ENCODE peak calls at places on chromosomes 3 and 15, in seven cellular contexts. One of them, this sample, is unnamed.

GRCh38 chr15:51401872-51402517 is 60.5 kb downstream of the GLDN start:
- DNase-seq in breast epithelium: no peak
- DNase-seq in A549: peak; percentile 80
- DNase-seq in sigmoid colon: no peak
- DNase-seq in testis: peak; percentile 54
- DNase-seq in heart left ventricle: peak; percentile 29
- DNase-seq in suprapubic skin: no peak
- DNase-seq in this sample: peak; percentile 23

GRCh38 chr3:134066539-134067310 is 37.0 kb upstream of the SLCO2A1 start:
- DNase-seq in breast epithelium: peak; percentile 5
- DNase-seq in A549: no peak
- DNase-seq in sigmoid colon: no peak
- DNase-seq in testis: peak; percentile 13
- DNase-seq in heart left ventricle: no peak
- DNase-seq in suprapubic skin: peak; percentile 55
- DNase-seq in this sample: no peak

GRCh38 chr15:77513226-77513625 is 92.5 kb downstream of the HMG20A start:
- DNase-seq in breast epithelium: no peak
- DNase-seq in A549: no peak
- DNase-seq in sigmoid colon: peak; percentile 15
- DNase-seq in testis: no peak
- DNase-seq in heart left ventricle: peak; percentile 49
- DNase-seq in suprapubic skin: peak; percentile 29
- DNase-seq in this sample: no peak

GRCh38 chr3:151766454-151766853 is 32.7 kb downstream of the AADACL2 start:
- DNase-seq in breast epithelium: no peak
- DNase-seq in A549: peak; percentile 76
- DNase-seq in sigmoid colon: no peak
- DNase-seq in testis: no peak
- DNase-seq in heart left ventricle: no peak
- DNase-seq in suprapubic skin: no peak
- DNase-seq in this sample: no peak

GRCh38 chr3:153757839-153758238 is 363.4 kb upstream of the ARHGEF26 start:
- DNase-seq in breast epithelium: no peak
- DNase-seq in A549: no peak
- DNase-seq in sigmoid colon: no peak
- DNase-seq in testis: no peak
- DNase-seq in heart left ventricle: no peak
- DNase-seq in suprapubic skin: no peak
- DNase-seq in this sample: no peak

GRCh38 chr15:90557651-90558084 is 27.9 kb downstream of the CRTC3 start:
- DNase-seq in breast epithelium: peak; percentile 51
- DNase-seq in A549: no peak
- DNase-seq in sigmoid colon: peak; percentile 95
- DNase-seq in testis: peak; percentile 96
- DNase-seq in heart left ventricle: peak; percentile 89
- DNase-seq in suprapubic skin: peak; percentile 87
- DNase-seq in this sample: peak; percentile 55

GRCh38 chr15:45225506-45226273 is 26.3 kb upstream of the SLC28A2 start:
- DNase-seq in breast epithelium: no peak
- DNase-seq in A549: no peak
- DNase-seq in sigmoid colon: no peak
- DNase-seq in testis: no peak
- DNase-seq in heart left ventricle: no peak
- DNase-seq in suprapubic skin: no peak
- DNase-seq in this sample: peak; percentile 53

GRCh38 chr3:70072180-70072579 is 72.6 kb downstream of the SAMMSON start:
- DNase-seq in breast epithelium: no peak
- DNase-seq in A549: no peak
- DNase-seq in sigmoid colon: no peak
- DNase-seq in testis: peak; percentile 22
- DNase-seq in heart left ventricle: no peak
- DNase-seq in suprapubic skin: no peak
- DNase-seq in this sample: no peak

GRCh38 chr3:169134194-169134593 is 529.3 kb downstream of the MECOM start:
- DNase-seq in breast epithelium: no peak
- DNase-seq in A549: no peak
- DNase-seq in sigmoid colon: no peak
- DNase-seq in testis: no peak
- DNase-seq in heart left ventricle: no peak
- DNase-seq in suprapubic skin: no peak
- DNase-seq in this sample: no peak

GRCh38 chr3:12629560-12629959 is 34.4 kb downstream of the RAF1 start:
- DNase-seq in breast epithelium: no peak
- DNase-seq in A549: no peak
- DNase-seq in sigmoid colon: no peak
- DNase-seq in testis: no peak
- DNase-seq in heart left ventricle: peak; percentile 57
- DNase-seq in suprapubic skin: no peak
- DNase-seq in this sample: peak; percentile 41

GRCh38 chr3:139388961-139389551 is 391 bp downstream of the COPB2 start:
- DNase-seq in breast epithelium: no peak
- DNase-seq in A549: no peak
- DNase-seq in sigmoid colon: no peak
- DNase-seq in testis: no peak
- DNase-seq in heart left ventricle: no peak
- DNase-seq in suprapubic skin: no peak
- DNase-seq in this sample: peak; percentile 63

GRCh38 chr15:94584833-94585244 is 353.5 kb downstream of the MCTP2 start:
- DNase-seq in breast epithelium: no peak
- DNase-seq in A549: no peak
- DNase-seq in sigmoid colon: no peak
- DNase-seq in testis: no peak
- DNase-seq in heart left ventricle: no peak
- DNase-seq in suprapubic skin: no peak
- DNase-seq in this sample: no peak

GRCh38 chr15:94582368-94582767 is 351.0 kb downstream of the MCTP2 start:
- DNase-seq in breast epithelium: no peak
- DNase-seq in A549: no peak
- DNase-seq in sigmoid colon: peak; percentile 70
- DNase-seq in testis: peak; percentile 46
- DNase-seq in heart left ventricle: peak; percentile 33
- DNase-seq in suprapubic skin: no peak
- DNase-seq in this sample: no peak

GRCh38 chr15:94576889-94577533 is 345.6 kb downstream of the MCTP2 start:
- DNase-seq in breast epithelium: no peak
- DNase-seq in A549: no peak
- DNase-seq in sigmoid colon: no peak
- DNase-seq in testis: peak; percentile 62
- DNase-seq in heart left ventricle: no peak
- DNase-seq in suprapubic skin: no peak
- DNase-seq in this sample: peak; percentile 35

GRCh38 chr15:94579261-94579660 is 347.9 kb downstream of the MCTP2 start:
- DNase-seq in breast epithelium: no peak
- DNase-seq in A549: no peak
- DNase-seq in sigmoid colon: no peak
- DNase-seq in testis: no peak
- DNase-seq in heart left ventricle: no peak
- DNase-seq in suprapubic skin: no peak
- DNase-seq in this sample: no peak

DNA sequence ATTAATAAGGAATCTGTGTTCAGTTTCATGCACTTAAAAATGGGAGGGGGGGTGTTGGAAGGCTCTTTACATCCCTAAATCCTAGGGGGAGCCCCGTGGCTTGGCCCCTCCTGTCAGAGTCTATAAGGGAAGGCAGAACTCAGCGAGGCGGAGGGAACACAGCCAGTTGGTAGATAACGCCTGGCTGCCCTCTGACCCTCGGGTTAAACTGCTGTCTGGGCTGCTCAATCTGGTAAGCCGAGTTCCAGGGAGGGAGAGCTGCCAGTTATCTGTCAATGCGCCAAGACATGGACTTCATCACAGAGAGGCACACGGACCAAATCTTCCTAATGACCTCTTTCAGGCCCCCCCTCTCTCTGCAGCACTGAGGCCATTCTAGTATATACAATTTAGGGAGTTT is 348.8 kb downstream of the MCTP2 start:
- DNase-seq in breast epithelium: no peak
- DNase-seq in A549: no peak
- DNase-seq in sigmoid colon: no peak
- DNase-seq in testis: no peak
- DNase-seq in heart left ventricle: no peak
- DNase-seq in suprapubic skin: no peak
- DNase-seq in this sample: no peak
- TF ChIP-seq POLR2A in breast epithelium: no peak
- TF ChIP-seq POLR2A in A549: no peak
- TF ChIP-seq POLR2A in sigmoid colon: no peak
- TF ChIP-seq POLR2A in testis: no peak
- TF ChIP-seq POLR2A in heart left ventricle: no peak
- TF ChIP-seq POLR2A in suprapubic skin: no peak
- TF ChIP-seq POLR2A in this sample: no peak

DNA sequence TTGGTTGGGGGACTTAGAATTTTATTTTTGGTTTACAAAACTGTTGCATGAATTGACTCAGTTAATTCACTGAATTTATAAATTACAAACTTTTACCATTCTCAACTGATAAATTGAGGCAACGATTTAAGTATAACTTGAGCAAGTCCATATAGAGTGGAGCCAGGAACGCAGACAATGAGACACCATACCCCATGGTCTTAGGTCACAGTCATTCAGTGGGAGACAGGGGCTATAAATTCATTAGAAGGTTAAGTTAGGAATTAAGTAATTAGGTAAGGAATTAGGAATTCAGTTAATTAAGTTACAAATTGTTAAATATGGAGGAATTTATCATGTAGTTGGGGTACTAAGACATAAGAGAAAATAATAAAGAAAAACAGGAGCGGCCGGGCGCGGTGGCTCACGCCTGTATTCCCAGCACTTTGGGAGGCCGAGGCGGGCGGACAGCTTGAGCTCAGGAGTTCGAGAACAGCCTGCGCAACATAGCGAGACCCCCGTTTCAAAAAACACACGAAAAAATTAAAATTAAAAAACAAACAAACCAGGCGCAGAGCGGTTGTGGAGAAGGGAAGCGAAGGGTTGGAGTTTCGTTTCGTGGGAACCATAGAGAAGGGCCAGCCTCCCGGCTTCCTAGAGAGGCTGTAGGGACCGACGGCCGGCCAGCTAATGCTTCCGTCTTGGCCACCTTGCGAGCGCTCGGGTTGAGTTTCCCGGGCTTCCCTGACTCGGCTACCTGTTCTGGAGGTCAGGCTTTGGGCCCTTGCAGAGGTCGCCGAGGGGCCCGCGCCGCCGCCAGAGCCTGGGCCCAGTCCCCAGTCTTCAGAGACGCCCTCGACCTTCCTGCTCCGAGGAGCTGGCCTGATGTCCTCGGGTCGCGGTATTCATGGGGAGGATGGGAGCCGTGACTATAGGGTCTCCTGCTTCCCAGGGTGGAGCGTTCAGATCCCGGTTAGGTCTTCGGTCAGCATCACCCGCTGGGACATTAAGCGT is at the start of gene ZNF619:
- DNase-seq in breast epithelium: peak; percentile 53
- DNase-seq in A549: peak; percentile 49
- DNase-seq in sigmoid colon: peak; percentile 89
- DNase-seq in testis: peak; percentile 74
- DNase-seq in heart left ventricle: peak; percentile 82
- DNase-seq in suprapubic skin: peak; percentile 76
- DNase-seq in this sample: peak; percentile 81
- TF ChIP-seq POLR2A in breast epithelium: no peak
- TF ChIP-seq POLR2A in A549: peak; percentile 8
- TF ChIP-seq POLR2A in sigmoid colon: no peak
- TF ChIP-seq POLR2A in testis: no peak
- TF ChIP-seq POLR2A in heart left ventricle: no peak
- TF ChIP-seq POLR2A in suprapubic skin: no peak
- TF ChIP-seq POLR2A in this sample: peak; percentile 67

DNA sequence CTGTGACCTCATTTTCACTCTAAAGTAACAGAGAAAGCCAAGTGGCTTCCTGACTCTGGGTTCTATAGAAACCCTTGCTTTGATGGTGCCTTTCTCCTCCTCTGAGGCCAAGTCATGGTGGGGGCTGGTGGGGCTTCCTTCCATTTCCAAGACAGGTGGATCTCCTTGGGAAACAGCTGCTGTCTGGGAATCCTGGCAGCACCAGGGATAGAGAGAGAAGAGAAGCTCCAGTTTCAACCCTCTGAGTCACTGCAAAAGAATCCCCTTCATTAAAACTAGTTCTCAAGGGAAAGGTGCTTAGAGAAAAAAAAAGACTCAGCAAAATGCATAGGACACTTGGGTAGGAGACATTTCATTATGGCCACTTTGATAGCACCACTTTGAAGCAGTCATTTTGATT is 614.4 kb downstream of the FHIT start:
- DNase-seq in breast epithelium: no peak
- DNase-seq in A549: no peak
- DNase-seq in sigmoid colon: no peak
- DNase-seq in testis: no peak
- DNase-seq in heart left ventricle: no peak
- DNase-seq in suprapubic skin: no peak
- DNase-seq in this sample: no peak
- TF ChIP-seq POLR2A in breast epithelium: no peak
- TF ChIP-seq POLR2A in A549: no peak
- TF ChIP-seq POLR2A in sigmoid colon: no peak
- TF ChIP-seq POLR2A in testis: no peak
- TF ChIP-seq POLR2A in heart left ventricle: no peak
- TF ChIP-seq POLR2A in suprapubic skin: no peak
- TF ChIP-seq POLR2A in this sample: no peak

GRCh38 chr3:124620600-124621063 is 109.6 kb upstream of the UMPS start:
- DNase-seq in breast epithelium: no peak
- DNase-seq in A549: peak; percentile 12
- DNase-seq in sigmoid colon: no peak
- DNase-seq in testis: peak; percentile 43
- DNase-seq in heart left ventricle: peak; percentile 42
- DNase-seq in suprapubic skin: no peak
- DNase-seq in this sample: peak; percentile 91
- TF ChIP-seq POLR2A in breast epithelium: no peak
- TF ChIP-seq POLR2A in A549: no peak
- TF ChIP-seq POLR2A in sigmoid colon: no peak
- TF ChIP-seq POLR2A in testis: no peak
- TF ChIP-seq POLR2A in heart left ventricle: no peak
- TF ChIP-seq POLR2A in suprapubic skin: no peak
- TF ChIP-seq POLR2A in this sample: no peak

DNA sequence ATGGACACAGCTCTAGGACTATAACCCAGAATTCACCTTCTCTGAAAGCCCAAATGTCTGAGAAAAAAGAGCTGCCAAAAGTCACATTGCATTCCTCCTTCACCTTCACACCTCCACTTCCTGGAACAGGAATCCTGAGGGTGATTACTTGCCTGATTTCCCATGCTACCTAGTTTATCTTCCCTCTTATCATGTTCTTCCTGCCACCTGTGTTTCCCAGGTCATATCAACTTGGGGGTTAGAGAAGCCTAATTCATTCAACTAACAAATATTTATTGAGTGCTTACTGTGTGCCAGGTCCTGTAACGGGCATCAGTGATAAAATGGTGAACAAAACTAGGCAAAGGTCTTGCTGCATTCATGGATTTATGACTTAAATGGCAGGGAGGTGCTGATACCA is 279.6 kb upstream of the WNT5A start:
- DNase-seq in breast epithelium: no peak
- DNase-seq in A549: no peak
- DNase-seq in sigmoid colon: no peak
- DNase-seq in testis: no peak
- DNase-seq in heart left ventricle: no peak
- DNase-seq in suprapubic skin: no peak
- DNase-seq in this sample: no peak
- TF ChIP-seq POLR2A in breast epithelium: no peak
- TF ChIP-seq POLR2A in A549: no peak
- TF ChIP-seq POLR2A in sigmoid colon: no peak
- TF ChIP-seq POLR2A in testis: no peak
- TF ChIP-seq POLR2A in heart left ventricle: no peak
- TF ChIP-seq POLR2A in suprapubic skin: no peak
- TF ChIP-seq POLR2A in this sample: no peak